ENCODE peak calls at places on chromosomes 6 and 20, in ten cellular contexts. V, I, H, S, M, J, X, W, A and T are unnamed samples.

GRCh38 chr20:58852559-58853271 is at the start of gene GNAS:
- ATAC-seq in V (peak), I (peak), H (peak), S (peak), M (no peak), J (no peak), X (peak), W (peak), A (peak), T (peak)

GRCh38 chr20:54716169-54716747 is 240.9 kb downstream of the DOK5 start:
- ATAC-seq in V (peak), I (no peak), H (no peak), S (no peak), M (no peak), J (no peak), X (no peak), W (no peak), A (no peak), T (no peak)

GRCh38 chr6:149012040-149012545 is 265.3 kb downstream of the UST start:
- ATAC-seq in V (no peak), I (peak), H (no peak), S (no peak), M (peak), J (no peak), X (no peak), W (peak), A (peak), T (peak)

GRCh38 chr20:62202083-62202395 is 18.0 kb downstream of the HRH3 start:
- ATAC-seq in V (no peak), I (no peak), H (no peak), S (no peak), M (no peak), J (no peak), X (no peak), W (no peak), A (peak), T (no peak)

GRCh38 chr6:137271245-137272183 is 52.3 kb upstream of the IFNGR1 start:
- ATAC-seq in V (peak), I (peak), H (peak), S (peak), M (peak), J (peak), X (peak), W (no peak), A (peak), T (peak)

GRCh38 chr6:110596354-110596753 is 119.9 kb upstream of the SLC22A16 start:
- ATAC-seq in V (no peak), I (no peak), H (no peak), S (peak), M (no peak), J (peak), X (no peak), W (no peak), A (no peak), T (no peak)

GRCh38 chr6:225907-226306 is 66.4 kb upstream of the DUSP22 start:
- ATAC-seq in V (no peak), I (no peak), H (no peak), S (no peak), M (no peak), J (no peak), X (no peak), W (no peak), A (no peak), T (no peak)

GRCh38 chr6:53043626-53044025 is 21.6 kb upstream of the FBXO9 start:
- ATAC-seq in V (no peak), I (no peak), H (no peak), S (no peak), M (peak), J (no peak), X (no peak), W (no peak), A (peak), T (no peak)

GRCh38 chr6:101597711-101598110 is 204.2 kb downstream of the GRIK2 start:
- ATAC-seq in V (no peak), I (peak), H (no peak), S (no peak), M (peak), J (no peak), X (no peak), W (peak), A (peak), T (no peak)

GRCh38 chr6:52552278-52552643 is 24.6 kb downstream of the TRAM2 start:
- ATAC-seq in V (peak), I (peak), H (no peak), S (no peak), M (no peak), J (peak), X (peak), W (peak), A (no peak), T (no peak)

GRCh38 chr6:75531174-75531573 is 37.6 kb upstream of the FILIP1 start:
- ATAC-seq in V (no peak), I (no peak), H (no peak), S (no peak), M (no peak), J (no peak), X (no peak), W (no peak), A (no peak), T (no peak)

GRCh38 chr6:64224819-64225218 is 589.2 kb downstream of the PHF3 start:
- ATAC-seq in V (no peak), I (no peak), H (no peak), S (no peak), M (no peak), J (no peak), X (peak), W (no peak), A (no peak), T (no peak)

GRCh38 chr6:4820704-4821276 is 44.6 kb downstream of the CDYL start:
- ATAC-seq in V (no peak), I (peak), H (no peak), S (no peak), M (no peak), J (no peak), X (peak), W (no peak), A (no peak), T (no peak)

GRCh38 chr6:123518441-123519190 is 118.1 kb downstream of the TRDN start:
- ATAC-seq in V (no peak), I (peak), H (no peak), S (peak), M (no peak), J (peak), X (no peak), W (no peak), A (no peak), T (no peak)

GRCh38 chr20:34190679-34191090 is 50.5 kb upstream of the ASIP start:
- ATAC-seq in V (peak), I (peak), H (peak), S (peak), M (peak), J (peak), X (peak), W (peak), A (peak), T (peak)

GRCh38 chr20:29410805-29411457 is 1846.5 kb upstream of the DEFB115 start:
- ATAC-seq in V (peak), I (peak), H (peak), S (peak), M (no peak), J (no peak), X (no peak), W (no peak), A (no peak), T (peak)

GRCh38 chr6:37190159-37190535 is 20.2 kb downstream of the PIM1 start:
- ATAC-seq in V (no peak), I (no peak), H (no peak), S (no peak), M (no peak), J (no peak), X (no peak), W (no peak), A (peak), T (no peak)

GRCh38 chr6:106671651-106672050 is 42.3 kb downstream of the QRSL1 start:
- ATAC-seq in V (no peak), I (no peak), H (no peak), S (no peak), M (no peak), J (no peak), X (no peak), W (no peak), A (no peak), T (no peak)

GRCh38 chr6:33885121-33886057 is 81.6 kb upstream of the MLN start:
- ATAC-seq in V (no peak), I (no peak), H (no peak), S (no peak), M (peak), J (no peak), X (no peak), W (peak), A (peak), T (no peak)

GRCh38 chr20:32062776-32063170 is 10.7 kb downstream of the HCK start:
- ATAC-seq in V (no peak), I (peak), H (no peak), S (peak), M (no peak), J (no peak), X (peak), W (no peak), A (no peak), T (peak)

GRCh38 chr20:34931771-34932170 is 23.8 kb downstream of the GSS start:
- ATAC-seq in V (no peak), I (no peak), H (no peak), S (no peak), M (no peak), J (no peak), X (no peak), W (no peak), A (no peak), T (no peak)

GRCh38 chr20:38034961-38035360 is 1.4 kb downstream of the RPRD1B start:
- ATAC-seq in V (no peak), I (no peak), H (no peak), S (no peak), M (no peak), J (no peak), X (no peak), W (no peak), A (no peak), T (no peak)

GRCh38 chr6:116450185-116450710 is 10.9 kb upstream of the CALHM6 start:
- ATAC-seq in V (no peak), I (no peak), H (no peak), S (no peak), M (no peak), J (no peak), X (no peak), W (no peak), A (no peak), T (no peak)

GRCh38 chr6:116447052-116447451 is 14.1 kb upstream of the CALHM6 start:
- ATAC-seq in V (no peak), I (no peak), H (no peak), S (no peak), M (no peak), J (no peak), X (no peak), W (no peak), A (no peak), T (no peak)

GRCh38 chr6:116444991-116445566 is 16.1 kb upstream of the CALHM6 start:
- ATAC-seq in V (no peak), I (peak), H (no peak), S (no peak), M (no peak), J (no peak), X (no peak), W (no peak), A (no peak), T (no peak)

GRCh38 chr6:116446399-116446798 is 14.8 kb upstream of the CALHM6 start:
- ATAC-seq in V (no peak), I (peak), H (no peak), S (no peak), M (no peak), J (no peak), X (peak), W (no peak), A (no peak), T (no peak)

GRCh38 chr6:116447496-116448011 is 13.6 kb upstream of the CALHM6 start:
- ATAC-seq in V (no peak), I (peak), H (no peak), S (peak), M (no peak), J (no peak), X (peak), W (peak), A (peak), T (peak)
- TF ChIP-seq CTCF in V (no peak), I (no peak), H (no peak), S (no peak), M (no peak), J (no peak), X (no peak), W (no peak), A (peak), T (no peak)

GRCh38 chr20:44403194-44404112 is 48.0 kb downstream of the HNF4A start:
- ATAC-seq in V (no peak), I (no peak), H (no peak), S (no peak), M (no peak), J (no peak), X (no peak), W (no peak), A (no peak), T (no peak)

GRCh38 chr20:44404204-44405181 is 49.0 kb downstream of the HNF4A start:
- ATAC-seq in V (no peak), I (no peak), H (no peak), S (no peak), M (no peak), J (no peak), X (no peak), W (no peak), A (no peak), T (no peak)

GRCh38 chr20:44401052-44401769 is 45.7 kb downstream of the HNF4A start:
- ATAC-seq in V (no peak), I (no peak), H (peak), S (no peak), M (no peak), J (no peak), X (no peak), W (peak), A (no peak), T (no peak)

GRCh38 chr20:44401770-44402390 is 46.4 kb downstream of the HNF4A start:
- ATAC-seq in V (no peak), I (no peak), H (no peak), S (no peak), M (no peak), J (no peak), X (no peak), W (no peak), A (no peak), T (no peak)

GRCh38 chr20:44402391-44403193 is 47.1 kb downstream of the HNF4A start:
- ATAC-seq in V (peak), I (no peak), H (peak), S (no peak), M (no peak), J (no peak), X (no peak), W (no peak), A (no peak), T (no peak)
- TF ChIP-seq POLR2A in V (no peak), I (no peak), H (peak), S (no peak), M (no peak), J (no peak), X (no peak), W (no peak), A (no peak), T (no peak)

DNA sequence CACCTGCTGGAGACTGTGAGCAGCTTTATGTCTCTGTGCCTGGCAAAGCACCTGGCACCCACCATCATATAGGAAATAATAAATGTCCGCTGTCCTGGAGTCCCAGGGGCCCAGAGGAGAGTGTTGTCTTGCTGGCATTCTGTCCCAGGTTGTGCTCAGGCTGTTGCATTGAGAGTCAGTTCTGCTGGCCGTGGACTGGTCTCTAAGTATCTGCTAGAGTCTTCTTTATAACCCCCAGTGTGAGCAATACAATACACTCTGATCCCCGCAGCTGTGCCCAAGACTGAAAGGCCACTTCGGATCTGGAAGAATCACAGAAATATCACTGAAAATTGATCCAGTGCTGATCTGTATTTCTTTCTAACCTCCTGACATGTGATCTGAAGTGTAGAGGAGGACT is 38.3 kb upstream of the HINT3 start:
- ATAC-seq in V (no peak), I (no peak), H (peak), S (no peak), M (no peak), J (peak), X (no peak), W (no peak), A (no peak), T (no peak)
- H3K27ac ChIP-seq in V (peak), I (peak), H (peak), S (peak), M (no peak), J (peak), X (peak), W (peak), A (peak), T (peak)

DNA sequence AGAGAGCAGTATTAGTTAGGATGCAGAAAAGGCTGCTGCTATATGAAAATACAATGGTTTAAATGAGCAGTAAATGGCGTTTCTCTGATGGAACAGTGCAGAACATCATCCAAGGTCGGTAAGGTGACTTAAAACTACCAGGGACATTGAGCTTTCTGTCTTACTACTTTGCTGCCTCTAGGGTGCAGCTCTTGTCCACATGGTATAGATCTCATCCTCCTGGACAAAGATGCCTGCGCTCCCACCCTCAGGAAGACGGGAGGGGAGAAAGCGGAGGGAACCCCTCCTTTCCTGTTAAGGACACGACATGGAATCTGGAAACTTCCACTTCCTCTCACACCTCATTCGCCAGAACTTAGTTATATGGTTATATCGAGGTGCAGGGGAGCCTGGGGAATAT is 224.4 kb upstream of the TSHZ2 start:
- ATAC-seq in V (peak), I (peak), H (peak), S (peak), M (no peak), J (no peak), X (peak), W (no peak), A (no peak), T (no peak)
- TF ChIP-seq CTCF in V (peak), I (no peak), H (peak), S (no peak), M (no peak), J (no peak), X (peak), W (no peak), A (no peak), T (no peak)

DNA sequence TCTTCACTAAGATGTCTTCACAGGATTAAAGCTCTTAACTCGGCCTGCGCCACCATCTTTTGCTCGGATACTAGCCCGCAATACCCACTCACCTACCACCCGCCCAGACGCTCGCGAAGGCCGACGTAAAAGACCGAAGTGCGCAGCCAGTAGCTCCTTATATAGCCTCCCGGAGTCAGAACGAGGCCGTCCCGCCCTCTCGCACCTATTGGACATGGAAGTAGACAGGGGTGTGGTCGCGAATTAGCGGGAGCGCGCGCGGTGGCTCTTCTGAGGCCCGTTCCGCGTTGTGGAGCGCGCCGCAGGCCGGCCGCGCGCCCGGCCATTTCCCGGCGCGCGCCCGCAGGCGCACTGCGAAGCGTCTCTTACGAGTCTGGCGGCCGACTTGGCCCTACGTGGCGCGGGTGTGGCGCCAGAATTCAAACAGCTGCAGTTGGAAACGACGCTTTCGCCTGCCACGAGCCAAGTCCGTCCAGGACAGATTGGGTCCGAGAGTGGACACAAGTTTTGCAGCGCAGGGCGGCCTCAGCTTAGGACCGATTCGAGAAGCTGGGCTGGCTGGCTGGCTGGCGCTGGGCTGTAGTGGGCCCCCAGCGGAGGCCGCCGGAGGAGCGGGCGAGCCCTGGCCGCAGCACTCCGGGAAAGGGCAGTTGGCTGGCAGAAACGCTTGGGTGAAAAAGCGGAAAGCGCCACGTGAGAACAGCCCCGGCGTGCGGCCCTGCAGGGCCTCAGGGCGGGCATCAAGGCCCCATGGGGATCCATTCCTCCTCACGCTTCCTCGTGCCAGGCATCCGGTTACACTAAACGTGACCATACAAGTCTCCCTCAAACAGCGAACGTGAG is 36.1 kb upstream of the SYNCRIP start:
- ATAC-seq in V (peak), I (peak), H (peak), S (peak), M (peak), J (peak), X (peak), W (peak), A (peak), T (peak)
- TF ChIP-seq POLR2A in V (peak), I (peak), H (peak), S (peak), M (peak), J (peak), X (peak), W (peak), A (peak), T (peak)

GRCh38 chr6:32837651-32838113 is 857 bp downstream of the TAP2 start:
- ATAC-seq in V (no peak), I (no peak), H (no peak), S (no peak), M (peak), J (no peak), X (no peak), W (no peak), A (no peak), T (no peak)
- H3K27ac ChIP-seq in V (peak), I (peak), H (peak), S (peak), M (peak), J (peak), X (peak), W (peak), A (peak), T (peak)